ENCODE peak calls at places on chromosomes 13 and 19, in ten cellular contexts. B, U, W, A, T, O, Z, D, Y and I are unnamed samples.

GRCh38 chr13:46961719-46962118 is 64.9 kb upstream of the HTR2A start:
- DNase-seq in A (no peak), W (no peak), Z (no peak), U (no peak), T (no peak), D (peak), B (peak), O (no peak), Y (no peak), I (peak)

GRCh38 chr19:18117364-18117691 is 19.8 kb downstream of the MAST3 start:
- DNase-seq in O (no peak), W (no peak), U (no peak), T (no peak), B (no peak), D (no peak), Z (no peak), A (no peak), Y (no peak), I (no peak)

GRCh38 chr19:17953316-17953801 is 13.5 kb upstream of the KCNN1 start:
- DNase-seq in O (no peak), T (no peak), Y (no peak), Z (no peak), W (no peak), A (no peak), U (no peak), B (no peak), D (no peak), I (no peak)

GRCh38 chr13:99392126-99392805 is 85.1 kb upstream of the GPR183 start:
- DNase-seq in Y (no peak), Z (no peak), W (no peak), D (no peak), O (no peak), T (no peak), U (no peak), B (no peak), A (no peak), I (no peak)

GRCh38 chr13:77986699-77987098 is 68.1 kb upstream of the EDNRB start:
- DNase-seq in T (no peak), Z (no peak), A (no peak), D (no peak), Y (no peak), B (no peak), O (no peak), W (no peak), U (no peak), I (no peak)

GRCh38 chr19:41427647-41428480 is 690 bp upstream of the B3GNT8 start:
- DNase-seq in T (no peak), D (no peak), W (peak), U (peak), A (peak), Y (no peak), O (peak), Z (no peak), B (peak), I (no peak)

GRCh38 chr19:35712910-35713845 is 4.6 kb upstream of the KMT2B start:
- DNase-seq in B (no peak), Y (no peak), U (no peak), W (peak), Z (no peak), T (no peak), A (peak), O (no peak), D (peak), I (peak)

GRCh38 chr19:8039231-8039630 is 13.3 kb upstream of the CCL25 start:
- DNase-seq in W (no peak), O (no peak), A (no peak), U (no peak), Y (no peak), D (no peak), T (no peak), Z (no peak), B (no peak), I (no peak)

GRCh38 chr13:50361282-50361681 is 346.0 kb downstream of the KCNRG start:
- DNase-seq in Y (no peak), O (no peak), Z (no peak), D (no peak), W (no peak), T (no peak), A (no peak), B (no peak), U (no peak), I (no peak)

GRCh38 chr13:94764576-94765321 is 52.4 kb upstream of the SOX21 start:
- DNase-seq in O (no peak), Z (no peak), W (no peak), U (no peak), D (no peak), Y (no peak), T (no peak), A (no peak), B (no peak), I (no peak)

GRCh38 chr13:96492758-96493157 is 402.9 kb downstream of the HS6ST3 start:
- DNase-seq in Z (no peak), U (no peak), B (no peak), Y (no peak), D (no peak), W (no peak), A (no peak), O (no peak), T (no peak), I (no peak)

GRCh38 chr13:56528040-56528760 is 612.5 kb upstream of the PRR20A start:
- DNase-seq in U (no peak), Y (no peak), Z (no peak), O (no peak), D (no peak), T (no peak), B (no peak), A (no peak), W (no peak), I (no peak)

GRCh38 chr19:42207767-42208259 is 9.7 kb downstream of the DEDD2 start:
- DNase-seq in Y (peak), W (no peak), A (peak), U (no peak), B (peak), Z (peak), O (no peak), D (no peak), T (no peak), I (no peak)

DNA sequence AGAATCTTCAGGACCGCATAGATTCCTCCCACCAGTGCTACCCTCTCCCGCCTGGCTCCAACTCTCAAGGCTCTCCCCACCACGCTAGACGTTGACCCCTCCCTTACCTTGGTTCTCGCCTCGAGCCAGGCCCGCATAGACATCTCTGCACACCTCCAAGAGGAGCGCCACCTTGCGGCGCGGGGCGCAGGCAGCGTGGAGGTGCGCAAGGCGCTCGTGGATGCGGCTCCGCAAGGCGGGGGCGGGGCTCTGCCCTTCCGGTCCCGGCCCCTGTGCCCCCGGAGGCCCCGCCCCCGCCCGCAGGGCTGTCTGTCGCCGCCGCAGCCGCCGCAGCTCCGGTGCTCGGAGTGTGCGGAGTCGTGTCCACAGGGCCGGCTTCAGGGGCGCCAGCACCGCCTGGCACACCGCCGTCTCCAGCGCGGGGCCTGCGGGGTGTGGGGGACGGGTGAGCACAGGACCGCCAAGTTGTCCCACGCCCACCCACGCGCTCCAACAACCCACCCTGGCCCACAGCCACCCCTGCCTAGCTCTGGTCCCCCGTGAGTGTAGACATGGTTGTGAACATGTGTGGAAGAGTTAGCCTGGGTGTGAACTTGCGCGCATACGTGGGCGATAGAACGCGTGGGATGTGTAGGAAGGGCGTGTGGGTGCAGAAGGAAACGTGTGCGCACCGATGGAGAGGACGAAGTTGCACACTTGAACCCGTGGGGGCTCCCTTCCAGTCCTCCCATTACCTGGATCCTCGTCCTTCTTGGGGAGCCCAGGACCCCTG is 8.1 kb downstream of the RINL start:
- DNase-seq in W (peak), Z (peak), D (peak), T (no peak), O (peak), U (peak), A (no peak), Y (peak), B (peak), I (peak)
- TF ChIP-seq POLR2AphosphoS5 in W (no peak), Z (peak), D (no peak), T (no peak), O (peak), U (no peak), A (no peak), Y (peak), B (no peak), I (no peak)

GRCh38 chr13:35936579-35936978 is 194.6 kb downstream of the DCLK1 start:
- DNase-seq in W (no peak), T (no peak), A (no peak), U (no peak), O (no peak), Y (no peak), D (no peak), Z (no peak), B (no peak), I (no peak)
- TF ChIP-seq POLR2AphosphoS5 in W (no peak), T (no peak), A (no peak), U (no peak), O (no peak), Y (peak), D (no peak), Z (peak), B (no peak), I (no peak)

GRCh38 chr19:11594084-11594483 is 3.2 kb upstream of the ZNF627 start:
- DNase-seq in T (no peak), Y (no peak), U (no peak), O (no peak), Z (no peak), D (no peak), W (no peak), A (no peak), B (no peak), I (no peak)

GRCh38 chr19:11598103-11598483 is 810 bp downstream of the ZNF627 start:
- DNase-seq in Y (no peak), T (no peak), W (no peak), B (no peak), D (no peak), U (no peak), Z (no peak), A (no peak), O (no peak), I (no peak)

GRCh38 chr19:11598746-11599145 is 1.5 kb downstream of the ZNF627 start:
- DNase-seq in D (no peak), T (no peak), O (no peak), Z (no peak), B (no peak), U (no peak), A (no peak), W (no peak), Y (no peak), I (no peak)

GRCh38 chr19:11597202-11598102 is at the start of gene ZNF627:
- DNase-seq in B (peak), Y (peak), Z (peak), U (peak), W (peak), D (peak), O (peak), A (peak), T (peak), I (peak)

GRCh38 chr19:11596156-11596555 is 1.1 kb upstream of the ZNF627 start:
- DNase-seq in T (no peak), Z (no peak), A (no peak), U (no peak), O (no peak), D (no peak), B (no peak), Y (no peak), W (no peak), I (no peak)
- TF ChIP-seq POLR2AphosphoS5 in T (no peak), Z (no peak), A (no peak), U (no peak), O (no peak), D (no peak), B (no peak), Y (no peak), W (no peak), I (no peak)

DNA sequence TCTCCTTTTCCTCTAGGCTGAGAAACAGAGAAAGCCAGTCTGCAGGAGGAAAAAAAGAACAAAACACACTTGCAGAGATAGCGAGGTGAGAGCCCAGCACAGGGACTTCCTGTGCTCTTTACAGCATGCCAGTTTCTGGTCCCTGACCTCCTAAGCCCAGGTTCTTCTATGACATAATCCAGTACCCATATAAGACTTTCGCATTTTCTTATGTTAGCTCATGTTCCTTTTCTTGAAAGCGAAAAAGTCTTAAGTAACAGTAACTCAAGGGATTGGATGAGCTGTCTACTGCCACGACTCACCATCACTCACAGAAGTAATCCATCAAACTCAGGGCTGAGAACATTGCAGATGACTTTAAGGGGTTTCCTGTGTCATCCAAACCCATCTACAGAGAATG is 17.4 kb downstream of the CCDC70 start:
- DNase-seq in Y (no peak), O (no peak), D (no peak), U (no peak), Z (no peak), W (no peak), A (no peak), B (no peak), T (no peak), I (no peak)
- TF ChIP-seq POLR2AphosphoS5 in Y (no peak), O (no peak), D (no peak), U (no peak), Z (no peak), W (no peak), A (no peak), B (no peak), T (no peak), I (no peak)

DNA sequence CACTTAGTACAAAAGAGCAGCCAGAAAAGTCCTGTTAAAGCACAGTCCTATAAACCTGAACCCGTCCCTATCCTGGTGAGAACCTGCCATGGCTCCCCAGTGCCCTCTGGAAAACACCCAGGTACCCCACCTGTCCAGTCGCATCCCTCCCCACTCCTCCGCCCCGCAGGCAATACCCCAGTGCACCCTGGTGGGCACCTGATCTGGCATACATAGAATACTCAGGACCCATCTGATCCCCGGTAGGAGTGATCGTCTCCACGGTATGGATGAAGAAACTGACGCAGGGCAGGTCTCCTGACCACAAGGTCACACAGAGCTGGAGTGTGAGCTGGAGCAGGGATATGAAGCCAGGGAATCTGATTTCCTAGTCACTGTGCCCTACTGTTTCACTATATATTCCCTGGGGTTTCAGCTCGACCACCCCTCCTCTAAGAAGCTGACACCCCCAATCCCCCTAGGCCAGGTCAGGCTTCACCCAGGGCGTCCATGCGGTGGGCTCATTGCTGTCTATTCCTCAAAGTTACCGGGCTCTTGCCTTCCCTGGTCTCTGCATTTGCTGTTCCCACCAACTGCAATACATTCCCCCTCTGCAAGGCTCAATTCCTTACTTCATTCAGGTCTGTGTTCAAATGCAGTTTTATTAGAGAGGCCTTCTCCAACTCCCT is 12.6 kb downstream of the FBXO46 start:
- DNase-seq in Y (no peak), A (no peak), Z (no peak), O (no peak), T (no peak), D (no peak), U (no peak), B (no peak), W (no peak), I (no peak)
- TF ChIP-seq POLR2AphosphoS5 in Y (no peak), A (no peak), Z (no peak), O (no peak), T (no peak), D (peak), U (no peak), B (no peak), W (no peak), I (no peak)

DNA sequence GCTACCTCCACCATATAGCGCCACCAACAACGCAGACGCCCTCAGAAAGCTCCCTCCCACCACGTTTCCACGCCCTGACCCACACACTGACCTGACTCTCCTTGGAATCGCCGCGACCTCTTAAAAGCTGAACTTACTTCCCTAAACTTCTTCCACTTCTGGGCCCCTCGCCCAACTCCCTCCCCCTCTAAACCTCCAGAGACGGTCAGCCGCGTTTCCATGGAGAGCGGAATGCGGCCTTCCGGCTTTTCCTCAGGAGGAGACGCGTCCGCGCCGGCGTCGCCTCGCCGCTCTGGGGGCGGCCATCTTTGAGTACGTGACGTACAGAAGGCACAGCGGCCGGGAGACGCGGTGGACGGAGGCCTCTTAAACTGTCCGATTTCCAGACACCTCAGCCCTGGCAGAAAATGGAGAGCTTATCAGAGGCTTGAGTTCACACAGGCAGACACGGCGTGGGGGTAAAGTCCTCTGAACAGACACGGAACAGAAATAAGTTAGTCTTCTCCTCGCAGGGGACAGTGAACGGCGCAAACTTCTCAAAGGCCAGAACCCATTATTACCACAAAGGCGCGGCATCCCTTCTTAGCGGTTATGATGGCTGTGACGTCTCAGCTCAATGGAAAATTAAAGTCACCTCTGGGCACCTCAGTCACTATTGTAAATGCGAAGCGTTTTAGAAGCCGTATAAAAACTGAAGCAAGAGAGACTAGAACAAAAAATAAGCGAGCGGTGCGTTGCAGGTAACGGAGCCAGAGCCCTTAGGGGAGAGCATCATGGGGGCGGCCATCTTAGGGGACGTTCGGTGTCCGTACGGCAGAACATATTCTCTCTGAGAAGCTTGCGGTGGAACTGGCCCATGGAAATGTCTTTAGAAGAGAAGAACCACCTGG is at the start of gene ZNF432:
- DNase-seq in O (peak), T (peak), U (peak), B (peak), W (peak), Z (peak), D (peak), Y (peak), A (peak), I (peak)
- TF ChIP-seq POLR2AphosphoS5 in O (peak), T (no peak), U (peak), B (peak), W (peak), Z (peak), D (peak), Y (peak), A (peak), I (peak)

GRCh38 chr13:33723772-33724435 is 94.0 kb upstream of the RFC3 start:
- DNase-seq in D (no peak), A (peak), T (peak), Y (peak), W (peak), Z (peak), O (no peak), U (peak), B (peak), I (no peak)

GRCh38 chr13:33725340-33725739 is 92.6 kb upstream of the RFC3 start:
- DNase-seq in W (no peak), Z (no peak), Y (no peak), D (no peak), O (no peak), A (no peak), U (no peak), T (no peak), B (no peak), I (no peak)

GRCh38 chr13:33723365-33723764 is 94.6 kb upstream of the RFC3 start:
- DNase-seq in B (no peak), T (no peak), D (no peak), U (no peak), A (no peak), O (no peak), Y (no peak), Z (no peak), W (no peak), I (no peak)

GRCh38 chr13:33722216-33722900 is 95.6 kb upstream of the RFC3 start:
- DNase-seq in W (no peak), Y (no peak), B (no peak), U (no peak), A (no peak), O (no peak), D (no peak), T (no peak), Z (no peak), I (no peak)

DNA sequence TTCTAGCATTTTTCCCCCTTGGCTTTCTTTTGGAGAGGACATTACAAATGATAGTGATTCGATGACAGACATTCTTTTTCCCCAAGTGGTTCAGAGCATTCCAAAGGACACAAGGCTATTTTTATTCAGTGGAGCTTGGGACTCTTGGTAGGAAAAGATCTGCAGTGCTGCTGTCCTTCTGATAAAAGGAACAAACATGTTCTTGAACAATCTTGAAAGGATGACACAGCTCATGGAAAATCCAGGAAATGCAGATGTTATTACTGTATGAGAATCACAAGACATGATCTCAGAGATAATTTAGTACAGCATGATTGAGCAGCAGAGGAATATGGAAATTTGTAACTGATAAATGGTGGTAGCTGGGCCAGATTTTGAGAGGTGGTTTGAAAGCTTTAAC is 96.2 kb upstream of the RFC3 start:
- DNase-seq in U (no peak), D (no peak), W (no peak), Z (no peak), A (no peak), Y (no peak), B (no peak), O (no peak), T (no peak), I (no peak)
- TF ChIP-seq POLR2AphosphoS5 in U (no peak), D (no peak), W (no peak), Z (no peak), A (no peak), Y (no peak), B (no peak), O (no peak), T (no peak), I (no peak)

GRCh38 chr19:48795055-48795854 is 15.6 kb downstream of the BCAT2 start:
- DNase-seq in T (peak), Y (peak), W (peak), A (peak), O (peak), U (peak), D (peak), Z (peak), B (peak), I (peak)
- TF ChIP-seq POLR2AphosphoS5 in T (peak), Y (no peak), W (peak), A (peak), O (peak), U (no peak), D (no peak), Z (peak), B (peak), I (peak)

GRCh38 chr19:46753420-46754155 is 7.3 kb upstream of the STRN4 start:
- DNase-seq in U (no peak), B (peak), A (peak), T (no peak), Z (no peak), W (peak), O (no peak), Y (peak), D (peak), I (no peak)
- TF ChIP-seq POLR2AphosphoS5 in U (no peak), B (no peak), A (no peak), T (no peak), Z (no peak), W (no peak), O (no peak), Y (no peak), D (no peak), I (no peak)